ENCODE peak calls at places on chromosomes 3 and 15, in five cellular contexts. L is cardiac muscle cell, D is stomach, C is choroid plexus epithelial cell, O is adrenal gland. F is an unnamed sample.

GRCh38 chr15:37028609-37029287 is 71.6 kb downstream of the MEIS2 start:
- DNase-seq in C (peak), D (no peak), L (no peak), O (no peak), F (no peak)

GRCh38 chr3:184632551-184632950 is 71.0 kb downstream of the EPHB3 start:
- DNase-seq in C (no peak), D (peak), O (no peak), L (peak), F (no peak)

GRCh38 chr3:98645039-98645438 is 51.6 kb upstream of the CPOX start:
- DNase-seq in D (no peak), L (no peak), C (no peak), O (no peak), F (no peak)

GRCh38 chr15:51499379-51499976 is 123.1 kb downstream of the DMXL2 start:
- DNase-seq in O (no peak), C (peak), L (peak), D (no peak), F (peak)

GRCh38 chr3:169215953-169216352 is 447.6 kb downstream of the MECOM start:
- DNase-seq in C (no peak), L (no peak), D (no peak), O (no peak), F (no peak)

GRCh38 chr3:32455609-32456428 is 46.8 kb downstream of the CMTM6 start:
- DNase-seq in L (no peak), D (peak), C (no peak), O (no peak), F (no peak)

GRCh38 chr15:56631765-56632164 is 101.5 kb downstream of the ZNF280D start:
- DNase-seq in C (peak), D (no peak), O (no peak), L (no peak), F (no peak)

GRCh38 chr15:83446904-83447708 is at the start of gene SH3GL3:
- DNase-seq in D (peak), L (peak), O (peak), C (peak), F (peak)

GRCh38 chr15:85706779-85707518 is 87.8 kb downstream of the KLHL25 start:
- DNase-seq in C (peak), L (no peak), O (peak), D (no peak), F (peak)

GRCh38 chr15:66734961-66735908 is 33.2 kb downstream of the SMAD6 start:
- DNase-seq in D (no peak), O (no peak), L (no peak), C (no peak), F (no peak)

GRCh38 chr15:68187559-68187958 is 17.6 kb downstream of the CALML4 start:
- DNase-seq in D (peak), L (no peak), O (peak), C (peak), F (no peak)

GRCh38 chr15:38558714-38559059 is 5.9 kb downstream of the RASGRP1 start:
- DNase-seq in O (no peak), L (no peak), C (peak), D (no peak), F (no peak)

GRCh38 chr15:39666671-39667070 is 85.8 kb downstream of the THBS1 start:
- DNase-seq in O (no peak), D (no peak), C (peak), L (no peak), F (no peak)

GRCh38 chr3:62562596-62562995 is 189.2 kb upstream of the FEZF2 start:
- DNase-seq in L (no peak), D (no peak), C (no peak), O (no peak), F (no peak)

GRCh38 chr15:59998256-59999063 is 5.7 kb upstream of the FOXB1 start:
- DNase-seq in L (no peak), C (no peak), O (no peak), D (no peak), F (no peak)

GRCh38 chr3:192571197-192571791 is 156.0 kb downstream of the FGF12 start:
- DNase-seq in C (peak), O (peak), D (peak), L (no peak), F (no peak)

GRCh38 chr3:6147883-6148282 is 713.0 kb upstream of the GRM7 start:
- DNase-seq in D (no peak), O (no peak), L (no peak), C (no peak), F (no peak)

GRCh38 chr3:38257583-38257982 is 8.0 kb upstream of the SLC22A13 start:
- DNase-seq in L (no peak), O (no peak), C (no peak), D (no peak), F (no peak)

GRCh38 chr3:155391583-155391982 is 98.1 kb upstream of the STRIT1 start:
- DNase-seq in C (peak), D (no peak), L (no peak), O (peak), F (no peak)

GRCh38 chr15:48395532-48396011 is 64.3 kb downstream of the DUT start:
- DNase-seq in D (no peak), O (no peak), L (no peak), C (peak), F (no peak)

GRCh38 chr3:49422379-49423248 is at the start of gene AMT:
- DNase-seq in D (peak), L (peak), O (peak), C (peak), F (no peak)

GRCh38 chr15:62647195-62647865 is 395.2 kb upstream of the TPM1 start:
- DNase-seq in D (peak), C (peak), O (peak), L (no peak), F (no peak)

GRCh38 chr3:44966795-44967278 is 9.1 kb downstream of the ZDHHC3 start:
- DNase-seq in C (no peak), D (peak), O (no peak), L (no peak), F (no peak)

GRCh38 chr3:39414421-39414907 is 7.9 kb downstream of the RPSA start:
- DNase-seq in O (no peak), D (peak), C (peak), L (no peak), F (no peak)

GRCh38 chr3:89851974-89852621 is 744.7 kb downstream of the EPHA3 start:
- DNase-seq in C (peak), O (no peak), L (peak), D (peak), F (peak)

GRCh38 chr3:147360936-147361670 is 45.2 kb downstream of the ZIC4 start:
- DNase-seq in O (no peak), D (no peak), C (peak), L (no peak), F (peak)
- H3K4me3 ChIP-seq in O (no peak), D (no peak), C (peak), L (no peak), F (no peak)

GRCh38 chr3:40615916-40616315 is 91.2 kb downstream of the ZNF621 start:
- DNase-seq in O (no peak), L (peak), D (no peak), C (no peak), F (no peak)

GRCh38 chr3:40617084-40617483 is 92.3 kb downstream of the ZNF621 start:
- DNase-seq in O (no peak), C (no peak), D (no peak), L (no peak), F (no peak)

GRCh38 chr3:40613306-40613705 is 88.5 kb downstream of the ZNF621 start:
- DNase-seq in D (no peak), C (no peak), O (no peak), L (no peak), F (no peak)

GRCh38 chr3:40616420-40616819 is 91.7 kb downstream of the ZNF621 start:
- DNase-seq in L (peak), O (no peak), D (no peak), C (no peak), F (no peak)

DNA sequence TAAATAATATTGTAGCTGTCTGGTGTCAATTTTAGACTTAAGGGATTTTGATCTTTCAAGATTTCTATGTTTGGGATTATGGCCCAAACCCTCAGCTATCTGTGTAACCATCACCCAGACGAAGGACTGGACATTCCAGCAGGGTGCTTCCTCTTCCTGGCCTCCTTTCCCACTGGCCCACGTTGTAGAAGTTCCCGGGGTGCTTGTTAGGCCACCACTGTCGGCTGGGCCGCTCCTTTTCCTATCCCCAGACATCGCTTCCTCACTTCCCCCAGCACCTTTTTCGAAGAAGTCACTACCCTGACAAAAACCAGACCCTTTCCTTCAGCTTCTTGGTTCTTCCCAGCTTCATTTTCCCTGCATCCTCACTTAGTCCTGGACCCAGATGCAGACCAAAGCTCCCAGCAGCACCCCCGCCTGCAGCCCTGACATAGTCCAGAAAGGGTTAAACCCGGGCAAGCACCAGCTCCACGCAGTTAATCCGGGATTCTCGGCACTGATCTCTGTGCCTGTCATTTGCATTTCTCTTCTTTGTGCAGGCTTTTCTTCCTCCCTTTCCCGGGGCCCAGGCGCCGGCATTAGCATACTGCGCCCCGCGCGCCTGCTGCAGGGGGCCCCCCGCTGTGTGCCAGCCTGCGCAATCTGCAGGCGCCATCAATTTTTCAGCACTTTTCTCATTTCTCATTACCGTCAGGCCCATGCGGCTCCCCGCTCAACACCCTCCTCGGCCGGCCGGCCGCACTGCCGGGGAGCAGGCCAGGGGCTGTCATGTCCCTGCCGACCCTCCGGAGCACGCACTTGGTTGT is 90.6 kb downstream of the ZNF621 start:
- DNase-seq in D (no peak), C (peak), L (peak), O (no peak), F (no peak)
- H3K4me3 ChIP-seq in D (peak), C (peak), L (peak), O (no peak), F (no peak)

DNA sequence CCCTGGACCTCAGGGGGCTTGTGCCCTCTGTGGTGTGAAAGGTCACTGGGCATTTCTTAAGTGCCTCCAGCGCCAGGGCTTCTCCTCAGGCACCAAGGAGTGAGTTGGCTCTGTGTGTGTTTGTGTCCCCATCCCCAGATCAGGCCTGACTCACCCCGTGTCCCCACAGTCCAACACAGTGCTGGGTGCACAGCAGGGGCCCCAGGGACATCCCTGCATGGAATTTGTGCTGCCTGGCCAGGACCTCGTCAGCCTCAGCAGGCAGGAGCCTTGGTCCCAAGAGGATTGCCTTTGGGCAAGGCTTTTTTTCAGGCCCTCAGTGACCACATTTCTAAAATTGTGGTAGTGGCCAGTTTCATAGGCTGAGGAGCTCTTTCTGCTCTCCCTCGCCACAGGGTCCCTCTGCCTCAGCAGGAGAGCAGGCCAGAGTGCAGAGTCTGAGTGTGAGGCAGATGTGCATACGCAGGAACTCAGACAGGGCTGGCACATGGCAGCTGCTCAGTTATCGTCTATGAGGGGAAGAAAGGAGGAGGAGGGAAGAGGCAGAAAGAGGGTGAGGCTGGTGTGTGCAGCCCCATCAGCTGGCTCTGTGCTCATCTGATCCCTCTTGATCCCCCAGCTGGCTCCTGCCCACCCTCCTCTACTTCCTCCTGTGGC is 215.6 kb downstream of the RPLP1 start:
- DNase-seq in L (no peak), D (no peak), O (no peak), C (peak), F (peak)
- H3K4me3 ChIP-seq in L (no peak), D (no peak), O (no peak), C (no peak), F (no peak)

DNA sequence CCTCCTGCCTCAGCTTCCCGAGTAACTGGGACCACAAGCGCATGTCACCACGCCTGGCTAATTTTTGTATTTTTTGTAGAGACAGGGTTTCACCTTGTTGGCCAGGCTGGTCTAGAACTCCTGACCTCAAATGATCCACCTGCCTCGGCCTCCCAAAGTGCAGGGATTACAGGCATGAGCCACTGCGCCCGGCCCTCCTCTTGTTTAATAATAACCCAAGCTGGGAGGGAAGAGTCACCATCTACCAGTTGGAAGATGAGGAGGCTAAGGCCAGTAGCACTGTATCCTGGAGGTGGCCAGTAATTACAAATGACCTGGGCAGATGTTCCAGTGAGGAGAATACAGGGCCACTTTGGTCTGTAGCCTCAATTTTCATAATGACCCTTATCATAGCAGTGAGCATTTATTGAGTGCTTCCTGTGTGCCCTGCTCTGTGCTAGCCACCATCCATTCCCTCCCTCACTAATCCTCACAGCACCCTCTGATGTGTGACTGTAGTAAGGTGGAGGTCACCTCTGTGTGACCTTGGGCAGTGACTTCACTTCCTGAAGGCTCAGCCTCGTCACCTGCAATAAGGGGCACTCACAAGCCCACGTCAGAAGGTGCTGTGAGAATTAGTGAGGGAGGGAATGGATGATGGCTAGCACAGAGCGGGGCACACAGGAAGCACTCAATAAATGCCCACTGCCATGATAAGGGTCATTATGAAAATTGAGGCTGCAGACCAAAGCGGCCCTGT is 64.2 kb downstream of the ABTB1 start:
- DNase-seq in L (no peak), O (no peak), D (no peak), C (no peak), F (no peak)
- H3K4me3 ChIP-seq in L (no peak), O (no peak), D (no peak), C (no peak), F (no peak)

DNA sequence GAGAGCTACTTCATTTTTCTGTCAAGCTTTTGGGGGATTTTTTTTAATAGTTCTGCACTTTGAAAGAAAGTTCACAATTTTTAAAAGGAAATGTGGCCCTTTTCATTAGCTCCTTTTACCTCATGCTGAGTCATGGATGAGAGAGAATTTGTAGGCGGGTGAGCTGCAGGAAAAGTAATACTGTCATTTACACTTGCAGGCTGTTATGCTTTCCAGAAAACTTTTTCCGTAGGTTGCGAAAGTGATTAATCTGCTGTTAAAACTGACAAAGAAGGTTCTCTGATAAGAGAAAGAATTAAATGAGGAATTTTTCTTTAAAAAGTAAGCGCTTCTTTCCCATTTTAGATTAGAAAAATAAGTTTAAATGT is 430.2 kb downstream of the LPP start:
- DNase-seq in C (peak), D (no peak), O (peak), L (no peak), F (no peak)
- H3K4me3 ChIP-seq in C (no peak), D (no peak), O (peak), L (no peak), F (no peak)

GRCh38 chr3:101829066-101829830 is 20.1 kb upstream of the NFKBIZ start:
- DNase-seq in C (peak), D (peak), L (no peak), O (peak), F (no peak)
- H3K4me3 ChIP-seq in C (peak), D (peak), L (peak), O (peak), F (no peak)

GRCh38 chr3:152243301-152243711 is 25.4 kb upstream of the MBNL1 start:
- DNase-seq in L (no peak), D (no peak), O (no peak), C (no peak), F (peak)
- H3K4me3 ChIP-seq in L (no peak), D (no peak), O (no peak), C (no peak), F (peak)